ENCODE peak calls at places on chromosomes 11 and 22, in seven cellular contexts. A is HCT116, P is SK-N-SH, H is H1, U is GM12878, E is K562, Q is HepG2. D is an unnamed sample.

GRCh38 chr11:119694334-119694733 is 34.7 kb downstream of the NECTIN1 start:
- DNase-seq in H (no peak), P (no peak), E (no peak), A (no peak), Q (peak), U (no peak), D (no peak)

GRCh38 chr11:116931206-116931953 is 94.0 kb upstream of the APOA1 start:
- DNase-seq in U (no peak), P (no peak), A (no peak), Q (no peak), E (peak), H (no peak), D (no peak)

GRCh38 chr22:35842954-35843353 is 125.3 kb downstream of the APOL5 start:
- DNase-seq in Q (peak), A (peak), U (no peak), P (peak), E (peak), H (no peak), D (no peak)

GRCh38 chr11:102603091-102603490 is 22.0 kb downstream of the MMP20 start:
- DNase-seq in Q (peak), H (no peak), P (no peak), E (no peak), U (no peak), A (peak), D (no peak)

GRCh38 chr11:96827164-96827563 is 437.4 kb downstream of the JRKL start:
- DNase-seq in A (no peak), H (no peak), E (peak), Q (no peak), P (peak), U (no peak), D (peak)

GRCh38 chr11:75246006-75246672 is 5.6 kb downstream of the TPBGL start:
- DNase-seq in A (no peak), Q (no peak), U (no peak), H (no peak), E (no peak), P (peak), D (no peak)

GRCh38 chr11:2933376-2934056 is 4.3 kb upstream of the PHLDA2 start:
- DNase-seq in U (peak), E (no peak), H (peak), Q (no peak), P (peak), A (peak), D (peak)

GRCh38 chr11:8018742-8019631 is 31.9 kb downstream of the EIF3F start:
- DNase-seq in E (no peak), U (no peak), Q (peak), P (peak), A (no peak), H (peak), D (peak)

GRCh38 chr11:69116671-69117070 is 39.1 kb upstream of the SMIM38 start:
- DNase-seq in A (no peak), U (no peak), P (no peak), H (no peak), Q (no peak), E (no peak), D (no peak)

GRCh38 chr11:61754534-61755482 is 2.4 kb downstream of the MYRF start:
- DNase-seq in Q (no peak), H (no peak), E (peak), A (no peak), U (no peak), P (no peak), D (no peak)

GRCh38 chr22:42925598-42925997 is 68.5 kb upstream of the ARFGAP3 start:
- DNase-seq in H (no peak), A (no peak), P (no peak), Q (no peak), U (no peak), E (no peak), D (no peak)

GRCh38 chr11:110147965-110148709 is 54.9 kb downstream of the ZC3H12C start:
- DNase-seq in A (peak), Q (no peak), H (no peak), U (no peak), E (no peak), P (no peak), D (no peak)

GRCh38 chr11:115194798-115195101 is 309.5 kb downstream of the CADM1 start:
- DNase-seq in A (no peak), P (no peak), Q (no peak), H (no peak), U (peak), E (no peak), D (no peak)

GRCh38 chr11:88103337-88104206 is 71.7 kb downstream of the RAB38 start:
- DNase-seq in P (peak), U (peak), H (peak), A (peak), E (peak), Q (peak), D (peak)

GRCh38 chr11:32427935-32428664 is 7.2 kb downstream of the WT1 start:
- DNase-seq in H (peak), E (no peak), P (peak), U (no peak), A (no peak), Q (no peak), D (no peak)

GRCh38 chr11:44535201-44535980 is 30.1 kb upstream of the CD82 start:
- DNase-seq in U (no peak), A (no peak), Q (no peak), E (no peak), P (no peak), H (no peak), D (peak)

GRCh38 chr22:20542055-20542454 is 34.6 kb downstream of the MED15 start:
- DNase-seq in H (no peak), Q (no peak), U (no peak), P (no peak), A (no peak), E (no peak), D (no peak)

GRCh38 chr11:19395050-19395449 is 154.3 kb upstream of the E2F8 start:
- DNase-seq in U (no peak), P (no peak), H (no peak), A (no peak), Q (no peak), E (no peak), D (no peak)

GRCh38 chr11:120985718-120986569 is 38.0 kb upstream of the TBCEL start:
- DNase-seq in A (no peak), U (no peak), H (peak), E (peak), Q (peak), P (peak), D (peak)

GRCh38 chr11:135002236-135002635 is 590.2 kb upstream of the B3GAT1 start:
- DNase-seq in E (no peak), U (no peak), Q (no peak), P (no peak), H (no peak), A (no peak), D (no peak)

GRCh38 chr11:3134651-3135490 is 30.2 kb downstream of the OSBPL5 start:
- DNase-seq in P (no peak), A (no peak), Q (no peak), H (no peak), U (no peak), E (no peak), D (no peak)

GRCh38 chr22:23074451-23074850 is 4.1 kb downstream of the GNAZ start:
- DNase-seq in Q (no peak), E (no peak), P (no peak), U (no peak), A (no peak), H (no peak), D (no peak)

GRCh38 chr11:32487270-32487669 is 51.9 kb upstream of the WT1 start:
- DNase-seq in P (peak), A (peak), H (no peak), Q (no peak), U (no peak), E (peak), D (peak)

GRCh38 chr11:47507016-47507631 is 45.8 kb downstream of the CELF1 start:
- DNase-seq in Q (no peak), U (peak), E (no peak), P (no peak), A (no peak), H (no peak), D (no peak)

GRCh38 chr22:47168900-47169800 is 406.7 kb downstream of the TBC1D22A start:
- DNase-seq in P (peak), E (peak), H (peak), U (no peak), Q (peak), A (no peak), D (no peak)

GRCh38 chr11:1506981-1507380 is 20.4 kb upstream of the MOB2 start:
- DNase-seq in U (no peak), E (no peak), Q (no peak), H (no peak), A (no peak), P (no peak), D (no peak)

GRCh38 chr11:68386331-68386978 is 74.1 kb downstream of the LRP5 start:
- DNase-seq in A (peak), P (no peak), H (no peak), U (no peak), E (peak), Q (no peak), D (no peak)

GRCh38 chr22:19998991-19999820 is 17.4 kb downstream of the ARVCF start:
- DNase-seq in E (no peak), A (no peak), P (peak), H (no peak), Q (no peak), U (no peak), D (no peak)

GRCh38 chr11:62713343-62713742 is 5.9 kb downstream of the GNG3 start:
- DNase-seq in Q (no peak), P (no peak), E (peak), U (no peak), A (no peak), H (no peak), D (no peak)

DNA sequence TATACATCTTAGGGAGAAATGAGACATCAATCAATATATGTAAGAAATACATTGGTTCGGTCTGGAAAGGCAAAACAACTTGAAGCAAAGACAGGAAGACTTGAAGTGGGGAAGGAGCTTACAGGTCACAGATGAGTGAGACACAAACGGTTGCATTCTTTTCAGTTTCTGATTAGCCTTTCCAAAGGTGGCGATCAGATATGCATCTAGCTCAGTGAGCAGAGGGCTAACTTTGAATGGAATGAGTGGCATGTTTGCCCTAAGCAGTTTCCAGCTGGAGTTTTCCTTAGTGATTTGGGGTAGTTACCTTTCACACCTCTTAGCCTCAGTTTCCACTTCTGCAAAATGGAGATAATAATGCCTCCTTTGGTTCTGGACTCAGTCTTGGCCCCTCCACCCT is 15.8 kb downstream of the LHFPL7 start:
- DNase-seq in A (no peak), E (no peak), P (no peak), H (no peak), Q (no peak), U (no peak), D (no peak)
- TF ChIP-seq JUND in A (no peak), E (no peak), P (no peak), H (no peak), Q (no peak), U (no peak), D (no peak)

DNA sequence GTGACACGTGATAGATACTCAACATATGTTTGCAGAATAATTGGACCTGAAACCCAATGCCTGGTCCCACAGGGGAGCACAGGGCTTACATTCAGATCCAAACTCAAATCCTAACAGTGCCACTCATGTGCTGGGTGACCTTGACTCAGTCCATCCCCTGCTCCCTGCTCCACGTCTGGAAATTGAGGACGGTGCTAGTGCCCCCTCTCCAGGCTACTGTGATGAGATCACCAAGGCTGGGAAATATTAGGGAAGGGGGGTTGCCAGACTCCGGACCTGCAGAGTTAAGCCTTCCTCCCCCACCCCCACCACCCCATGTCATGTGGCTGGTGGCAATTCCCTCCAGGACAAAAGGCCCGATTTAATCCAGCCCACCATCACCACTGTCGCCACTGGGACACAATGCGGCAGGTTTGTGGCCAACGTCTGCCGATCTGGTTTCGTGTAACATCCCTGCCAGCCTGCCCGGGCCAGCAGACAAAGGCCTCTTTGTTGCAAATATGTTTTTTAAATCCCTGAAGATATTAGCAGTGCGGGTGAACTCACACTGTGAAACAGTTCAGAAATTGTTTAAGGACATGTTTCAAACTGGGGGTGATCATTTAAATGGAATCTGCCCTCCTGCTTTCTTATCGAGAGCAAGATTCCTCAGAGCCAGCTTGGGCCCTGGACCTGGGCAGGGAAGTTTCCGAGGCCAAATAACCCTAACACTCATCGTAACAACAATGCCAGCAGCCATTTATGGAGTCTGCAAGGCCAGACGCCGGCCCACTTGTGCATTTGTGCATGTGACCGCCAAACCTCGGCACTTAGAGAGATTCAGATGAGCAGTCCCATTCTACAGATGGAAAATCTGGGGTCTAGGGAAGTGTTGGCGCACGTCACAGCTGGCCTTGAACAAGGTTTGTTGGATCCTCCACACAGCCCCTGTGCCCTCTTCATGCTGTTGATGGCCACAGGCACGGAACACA is 19.6 kb upstream of the MN1 start:
- DNase-seq in H (no peak), A (no peak), U (no peak), P (peak), Q (peak), E (no peak), D (no peak)
- TF ChIP-seq JUND in H (no peak), A (no peak), U (no peak), P (no peak), Q (no peak), E (no peak), D (no peak)

DNA sequence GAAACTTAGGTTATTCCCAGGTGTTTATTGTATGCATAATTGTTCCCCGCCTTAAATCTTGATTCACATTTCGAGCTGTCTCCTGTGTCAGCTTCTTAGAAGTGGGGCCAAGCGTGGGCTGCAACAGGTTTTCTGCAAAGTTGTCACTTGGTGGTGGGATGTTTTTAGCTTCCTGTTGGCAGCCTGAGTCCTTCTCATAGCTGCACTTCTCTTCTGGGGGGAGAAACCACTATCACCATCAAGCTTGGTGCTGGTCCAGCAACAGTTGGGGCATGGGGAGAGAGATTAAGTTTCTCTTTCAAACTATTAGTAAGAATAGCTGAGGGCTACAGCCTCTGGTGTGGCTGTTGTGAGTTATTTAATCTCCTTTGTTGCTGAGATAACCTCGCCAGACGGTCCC is 123.4 kb upstream of the CRYBB3 start:
- DNase-seq in Q (no peak), E (no peak), U (no peak), H (no peak), A (no peak), P (no peak), D (no peak)
- TF ChIP-seq JUND in Q (no peak), E (no peak), U (no peak), H (no peak), A (no peak), P (no peak), D (no peak)

GRCh38 chr22:27214691-27215090 is 557.3 kb downstream of the MIAT start:
- DNase-seq in P (no peak), H (no peak), U (no peak), A (no peak), E (no peak), Q (no peak), D (no peak)

GRCh38 chr22:27217154-27217553 is 559.8 kb downstream of the MIAT start:
- DNase-seq in U (no peak), H (no peak), E (no peak), Q (no peak), A (no peak), P (peak), D (no peak)

GRCh38 chr22:27216444-27216843 is 559.1 kb downstream of the MIAT start:
- DNase-seq in U (no peak), A (no peak), E (no peak), H (no peak), Q (no peak), P (no peak), D (no peak)

GRCh38 chr22:27213766-27214581 is 556.6 kb downstream of the MIAT start:
- DNase-seq in A (no peak), E (no peak), H (no peak), Q (no peak), U (no peak), P (no peak), D (no peak)

DNA sequence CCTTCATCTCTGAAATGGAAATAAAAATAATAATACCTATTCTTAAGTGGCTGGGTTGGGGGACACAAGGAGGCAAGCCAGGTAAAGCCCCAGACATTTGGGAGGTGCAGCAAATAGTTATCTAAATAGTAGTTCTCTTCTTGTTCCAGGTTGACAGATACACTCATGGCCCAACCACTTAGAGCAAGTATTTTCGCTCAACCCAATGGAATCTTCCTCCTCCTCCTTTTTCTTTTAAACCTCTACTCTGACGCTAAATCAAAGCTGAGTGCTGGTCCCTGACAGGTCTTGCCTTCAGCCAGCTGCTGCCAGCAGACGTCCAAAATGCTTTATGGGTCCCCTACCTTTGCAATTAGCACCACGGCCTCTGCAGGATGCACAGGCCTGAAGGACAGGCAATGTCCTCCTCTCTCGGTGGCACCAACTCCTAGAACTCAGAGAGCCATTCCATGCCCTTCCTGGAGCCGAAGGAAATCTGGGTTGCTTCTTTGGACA is 558.5 kb downstream of the MIAT start:
- DNase-seq in E (no peak), U (no peak), P (no peak), Q (no peak), H (no peak), A (no peak), D (no peak)
- TF ChIP-seq JUND in E (no peak), U (no peak), P (no peak), Q (no peak), H (no peak), A (no peak), D (no peak)